ENCODE peak calls at places on chromosomes 12 and 14, in seven cellular contexts. Q is trophoblast cell, X is neuronal stem cell, K is H1, O is mesendoderm, S is IMR-90, P is mesenchymal stem cell. V is an unnamed sample.
A peak's percentile ranks its signal among the peaks of the same experiment; 100 is the strongest.

GRCh38 chr14:88849717-88850116 is 25.3 kb downstream of the TTC8 start:
- DNase-seq in O (no peak), P (no peak), Q (no peak), S (no peak), X (no peak), K (no peak), V (no peak)

GRCh38 chr14:21191261-21191808 is 35.5 kb upstream of the OR5AU1 start:
- DNase-seq in Q (no peak), X (no peak), K (no peak), S (no peak), P (no peak), O (no peak), V (peak; percentile 32)

GRCh38 chr14:31420013-31420318 is 384 bp downstream of the HEATR5A start:
- DNase-seq in P (no peak), O (no peak), Q (peak; percentile 82), S (no peak), K (no peak), X (no peak), V (peak; percentile 72)

GRCh38 chr12:124021025-124021406 is 48.0 kb downstream of the ZNF664 start:
- DNase-seq in K (no peak), S (no peak), O (no peak), X (no peak), P (no peak), Q (no peak), V (peak; percentile 33)

GRCh38 chr12:89951050-89951693 is 242.5 kb upstream of the ATP2B1 start:
- DNase-seq in K (no peak), O (peak; percentile 48), P (peak; percentile 61), Q (peak; percentile 25), X (no peak), S (peak; percentile 84), V (no peak)

GRCh38 chr12:78820946-78821345 is 43.6 kb upstream of the SYT1 start:
- DNase-seq in S (no peak), O (no peak), P (no peak), K (no peak), Q (no peak), X (no peak), V (no peak)

GRCh38 chr12:6697584-6698351 is 2.8 kb downstream of the PIANP start:
- DNase-seq in P (peak; percentile 80), O (peak; percentile 88), Q (peak; percentile 43), X (peak; percentile 21), K (no peak), S (peak; percentile 64), V (peak; percentile 84)

GRCh38 chr14:94388027-94388895 is at the start of gene SERPINA1:
- DNase-seq in X (no peak), K (no peak), S (peak; percentile 44), O (no peak), P (no peak), Q (no peak), V (no peak)

GRCh38 chr14:101185946-101186345 is 282.4 kb upstream of the RTL1 start:
- DNase-seq in P (no peak), S (no peak), Q (no peak), K (no peak), X (no peak), O (no peak), V (no peak)

GRCh38 chr14:26730929-26731618 is 133.2 kb upstream of the NOVA1 start:
- DNase-seq in X (peak; percentile 14), P (peak; percentile 33), Q (no peak), S (peak; percentile 3), K (peak; percentile 17), O (peak; percentile 67), V (peak; percentile 63)

GRCh38 chr12:53726342-53726741 is 910 bp downstream of the CALCOCO1 start:
- DNase-seq in P (no peak), Q (no peak), X (no peak), K (no peak), O (no peak), S (no peak), V (no peak)

GRCh38 chr14:75229923-75230792 is 48.5 kb upstream of the FOS start:
- DNase-seq in P (peak; percentile 38), S (peak; percentile 34), X (no peak), O (peak; percentile 98), K (no peak), Q (no peak), V (no peak)

GRCh38 chr12:59651230-59651920 is 55.5 kb downstream of the SLC16A7 start:
- DNase-seq in K (no peak), O (peak; percentile 22), P (peak; percentile 32), X (no peak), S (peak; percentile 25), Q (peak; percentile 33), V (no peak)

GRCh38 chr14:60515696-60516284 is 6.8 kb downstream of the SIX6 start:
- DNase-seq in Q (no peak), O (peak; percentile 91), P (no peak), S (no peak), X (peak; percentile 55), K (no peak), V (peak; percentile 75)

GRCh38 chr12:12823308-12823707 is 10.2 kb downstream of the DDX47 start:
- DNase-seq in S (peak; percentile 89), Q (peak; percentile 74), O (peak; percentile 92), X (no peak), P (no peak), K (no peak), V (no peak)

GRCh38 chr14:67533754-67534085 is 630 bp downstream of the PLEKHH1 start:
- DNase-seq in K (no peak), X (no peak), S (no peak), O (no peak), Q (no peak), P (no peak), V (no peak)

GRCh38 chr12:62933871-62934798 is 815 bp downstream of the PPM1H start:
- DNase-seq in O (peak; percentile 65), S (peak; percentile 4), X (peak; percentile 29), K (no peak), Q (peak; percentile 22), P (peak; percentile 41), V (peak; percentile 67)

GRCh38 chr12:75658826-75659823 is 147.7 kb upstream of the KRR1 start:
- DNase-seq in P (peak; percentile 81), S (peak; percentile 86), Q (no peak), X (no peak), O (no peak), K (no peak), V (no peak)

GRCh38 chr12:124489915-124490583 is 77.4 kb downstream of the NCOR2 start:
- DNase-seq in Q (peak; percentile 47), O (no peak), K (no peak), P (no peak), X (no peak), S (no peak), V (no peak)

GRCh38 chr12:131052891-131053290 is 99.2 kb downstream of the ADGRD1 start:
- DNase-seq in K (no peak), Q (no peak), P (no peak), O (no peak), S (no peak), X (no peak), V (no peak)

GRCh38 chr12:43835656-43836454 is at the start of gene TMEM117:
- DNase-seq in S (peak; percentile 43), P (peak; percentile 68), K (no peak), X (peak; percentile 39), O (peak; percentile 74), Q (peak; percentile 42), V (peak; percentile 69)

GRCh38 chr14:94581127-94581999 is at the start of gene SERPINA5:
- DNase-seq in Q (no peak), S (no peak), X (no peak), O (peak; percentile 37), P (no peak), K (no peak), V (peak; percentile 76)

GRCh38 chr14:73824116-73824515 is 27.5 kb upstream of the PTGR2 start:
- DNase-seq in Q (no peak), P (no peak), O (no peak), S (no peak), K (no peak), X (no peak), V (no peak)

DNA sequence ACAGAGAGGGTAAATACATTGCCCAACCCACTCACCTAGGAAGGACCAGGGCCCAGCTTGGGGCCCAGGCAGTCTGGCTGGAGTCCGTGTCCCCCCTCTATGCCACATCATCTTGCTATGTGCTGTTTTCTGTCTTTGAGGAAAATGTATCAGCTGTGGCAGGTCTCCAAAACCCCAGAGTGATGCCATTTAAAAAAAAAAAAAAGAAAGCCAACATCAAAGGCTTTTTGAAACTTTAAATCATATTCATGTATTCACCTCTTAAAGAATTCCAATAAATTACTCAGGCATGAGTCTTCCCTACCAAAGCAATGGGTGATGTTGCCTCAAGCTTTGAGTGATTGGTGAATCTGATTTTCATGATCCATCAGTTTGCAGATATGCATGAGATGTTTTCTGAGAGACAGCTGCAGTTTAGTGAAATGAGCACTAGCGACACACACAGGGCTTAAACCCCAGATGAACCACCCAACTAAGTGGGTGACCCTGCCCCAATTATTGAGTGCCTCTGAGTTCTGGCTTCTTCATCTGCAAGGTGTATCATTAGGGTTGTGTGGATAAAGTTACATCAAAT is 6.1 kb downstream of the KRT81 start:
- DNase-seq in X (no peak), O (no peak), K (no peak), P (no peak), S (peak; percentile 19), Q (no peak), V (no peak)
- H4K8ac ChIP-seq in X (no peak overlapping the region), O (no peak overlapping the region), K (no peak overlapping the region), P (no peak overlapping the region), S (no peak overlapping the region), Q (no peak overlapping the region), V (no peak overlapping the region)

GRCh38 chr12:10135126-10135525 is 5.1 kb upstream of the CLEC7A start:
- DNase-seq in P (no peak), O (no peak), X (no peak), K (no peak), Q (no peak), S (no peak), V (no peak)
- H3K27me3 ChIP-seq in P (no peaks in the 10 kb centered on the region), O (no peaks in the 10 kb centered on the region), X (no peaks in the 10 kb centered on the region), K (no peaks in the 10 kb centered on the region), Q (no peaks in the 10 kb centered on the region), S (no peaks in the 10 kb centered on the region), V (no peaks in the 10 kb centered on the region)

DNA sequence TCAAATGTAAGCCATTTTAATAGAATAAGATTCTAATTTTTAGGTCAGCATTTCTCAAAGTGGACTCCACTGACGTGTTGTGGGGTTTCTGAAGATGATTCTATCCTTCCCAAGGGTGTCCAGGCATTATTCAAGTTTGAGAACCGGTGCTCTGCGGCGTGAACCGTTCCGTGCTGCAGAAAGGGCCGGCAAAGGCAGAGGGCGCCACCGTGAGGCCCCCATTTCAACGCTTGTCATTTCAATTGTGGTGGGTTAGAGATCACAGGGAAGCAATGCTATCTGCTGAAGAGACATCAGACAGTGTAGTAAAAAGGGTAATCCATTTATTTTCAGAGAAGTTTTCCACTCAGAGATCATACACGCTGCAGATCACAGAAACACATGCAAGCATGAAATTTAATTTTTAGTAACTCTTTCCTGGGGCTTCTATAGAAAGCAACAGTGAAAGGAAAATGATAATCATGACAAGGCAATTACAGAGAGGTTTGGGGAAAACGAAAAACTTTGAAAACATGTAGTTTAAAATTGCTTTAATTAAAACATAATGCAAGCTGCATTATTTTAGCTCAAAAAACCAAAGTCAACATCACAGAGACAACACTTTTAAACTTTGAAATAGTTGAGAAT is 201.7 kb downstream of the EXOC5 start:
- DNase-seq in O (peak; percentile 74), X (peak; percentile 57), S (peak; percentile 2), P (peak; percentile 10), Q (peak; percentile 27), K (peak; percentile 17), V (peak; percentile 75)
- H3K23ac ChIP-seq in O (no peak overlapping the region), X (no peak overlapping the region), S (no peak overlapping the region), P (no peak overlapping the region), Q (no peak overlapping the region), K (no peak overlapping the region), V (no peak overlapping the region)

DNA sequence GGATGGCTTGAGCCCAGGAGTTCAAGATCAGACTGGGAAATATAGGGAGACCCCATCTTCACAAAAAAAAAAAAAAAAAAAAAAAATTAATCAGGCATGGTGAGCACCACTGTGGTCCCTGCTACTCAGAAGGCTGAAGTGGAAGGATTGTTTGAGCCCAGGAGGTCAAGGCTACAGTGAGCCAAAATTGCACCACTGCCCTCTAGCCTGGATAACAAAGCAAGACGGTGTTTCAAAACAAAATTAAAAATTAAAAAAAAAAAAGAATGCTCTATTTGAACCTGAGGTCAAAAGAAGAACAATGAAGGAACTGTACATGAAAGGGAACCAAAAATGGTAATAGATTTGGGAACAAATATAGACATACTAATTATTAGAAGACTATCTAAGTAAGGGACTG is 40.4 kb downstream of the BMP4 start:
- DNase-seq in S (no peak), P (no peak), O (no peak), X (no peak), Q (no peak), K (no peak), V (no peak)
- H4K8ac ChIP-seq in S (no peak overlapping the region), P (no peak overlapping the region), O (no peak overlapping the region), X (no peak overlapping the region), Q (no peak overlapping the region), K (no peak overlapping the region), V (no peak overlapping the region)

V was measured in H9.